ENCODE peak calls at places on chromosomes 3 and 15, in ten cellular contexts. One of them, this sample, is unnamed.

GRCh38 chr15:68650901-68651709 is 72.3 kb downstream of the CORO2B start:
- DNase-seq in neural progenitor cell: peak
- DNase-seq in activated CD8-positive, alpha-beta memory T cell treated with anti-CD3 and anti-CD28 coated beads for 48 hours: peak
- DNase-seq in AG08396: no peak
- DNase-seq in SK-N-MC: no peak
- DNase-seq in activated T-cell treated with anti-CD3 and anti-CD28 coated beads for 24 hours: peak
- DNase-seq in PC-9: no peak
- DNase-seq in H9: peak
- DNase-seq in astrocyte of the spinal cord: no peak
- DNase-seq in mesothelial cell of epicardium: peak
- DNase-seq in this sample: peak

GRCh38 chr3:176633511-176633910 is 563.8 kb downstream of the TBL1XR1 start:
- DNase-seq in neural progenitor cell: peak
- DNase-seq in activated CD8-positive, alpha-beta memory T cell treated with anti-CD3 and anti-CD28 coated beads for 48 hours: no peak
- DNase-seq in AG08396: no peak
- DNase-seq in SK-N-MC: no peak
- DNase-seq in activated T-cell treated with anti-CD3 and anti-CD28 coated beads for 24 hours: no peak
- DNase-seq in PC-9: no peak
- DNase-seq in H9: peak
- DNase-seq in astrocyte of the spinal cord: no peak
- DNase-seq in mesothelial cell of epicardium: no peak
- DNase-seq in this sample: no peak

GRCh38 chr3:167318996-167319615 is 61.0 kb downstream of the ZBBX start:
- DNase-seq in neural progenitor cell: no peak
- DNase-seq in activated CD8-positive, alpha-beta memory T cell treated with anti-CD3 and anti-CD28 coated beads for 48 hours: no peak
- DNase-seq in AG08396: no peak
- DNase-seq in SK-N-MC: no peak
- DNase-seq in activated T-cell treated with anti-CD3 and anti-CD28 coated beads for 24 hours: no peak
- DNase-seq in PC-9: no peak
- DNase-seq in H9: no peak
- DNase-seq in astrocyte of the spinal cord: no peak
- DNase-seq in mesothelial cell of epicardium: no peak
- DNase-seq in this sample: no peak

GRCh38 chr3:37072892-37073291 is 79.6 kb downstream of the MLH1 start:
- DNase-seq in neural progenitor cell: no peak
- DNase-seq in activated CD8-positive, alpha-beta memory T cell treated with anti-CD3 and anti-CD28 coated beads for 48 hours: no peak
- DNase-seq in AG08396: peak
- DNase-seq in SK-N-MC: peak
- DNase-seq in activated T-cell treated with anti-CD3 and anti-CD28 coated beads for 24 hours: no peak
- DNase-seq in PC-9: no peak
- DNase-seq in H9: no peak
- DNase-seq in astrocyte of the spinal cord: peak
- DNase-seq in mesothelial cell of epicardium: no peak
- DNase-seq in this sample: no peak

GRCh38 chr3:122416966-122417365 is 1.1 kb upstream of the WDR5B start:
- DNase-seq in neural progenitor cell: peak
- DNase-seq in activated CD8-positive, alpha-beta memory T cell treated with anti-CD3 and anti-CD28 coated beads for 48 hours: no peak
- DNase-seq in AG08396: no peak
- DNase-seq in SK-N-MC: no peak
- DNase-seq in activated T-cell treated with anti-CD3 and anti-CD28 coated beads for 24 hours: no peak
- DNase-seq in PC-9: no peak
- DNase-seq in H9: no peak
- DNase-seq in astrocyte of the spinal cord: peak
- DNase-seq in mesothelial cell of epicardium: no peak
- DNase-seq in this sample: no peak

GRCh38 chr3:24687646-24688045 is 193.0 kb upstream of the THRB start:
- DNase-seq in neural progenitor cell: no peak
- DNase-seq in activated CD8-positive, alpha-beta memory T cell treated with anti-CD3 and anti-CD28 coated beads for 48 hours: no peak
- DNase-seq in AG08396: no peak
- DNase-seq in SK-N-MC: no peak
- DNase-seq in activated T-cell treated with anti-CD3 and anti-CD28 coated beads for 24 hours: no peak
- DNase-seq in PC-9: no peak
- DNase-seq in H9: no peak
- DNase-seq in astrocyte of the spinal cord: no peak
- DNase-seq in mesothelial cell of epicardium: no peak
- DNase-seq in this sample: no peak

GRCh38 chr3:37897763-37898162 is 36.1 kb downstream of the CTDSPL start:
- DNase-seq in neural progenitor cell: no peak
- DNase-seq in activated CD8-positive, alpha-beta memory T cell treated with anti-CD3 and anti-CD28 coated beads for 48 hours: no peak
- DNase-seq in AG08396: no peak
- DNase-seq in SK-N-MC: no peak
- DNase-seq in activated T-cell treated with anti-CD3 and anti-CD28 coated beads for 24 hours: no peak
- DNase-seq in PC-9: no peak
- DNase-seq in H9: no peak
- DNase-seq in astrocyte of the spinal cord: no peak
- DNase-seq in mesothelial cell of epicardium: no peak
- DNase-seq in this sample: no peak

GRCh38 chr3:120126016-120126415 is 31.8 kb upstream of the GSK3B start:
- DNase-seq in neural progenitor cell: no peak
- DNase-seq in activated CD8-positive, alpha-beta memory T cell treated with anti-CD3 and anti-CD28 coated beads for 48 hours: no peak
- DNase-seq in AG08396: no peak
- DNase-seq in SK-N-MC: no peak
- DNase-seq in activated T-cell treated with anti-CD3 and anti-CD28 coated beads for 24 hours: no peak
- DNase-seq in PC-9: no peak
- DNase-seq in H9: no peak
- DNase-seq in astrocyte of the spinal cord: no peak
- DNase-seq in mesothelial cell of epicardium: no peak
- DNase-seq in this sample: no peak

GRCh38 chr15:48963524-48964113 is at the start of gene SHC4:
- DNase-seq in neural progenitor cell: peak
- DNase-seq in activated CD8-positive, alpha-beta memory T cell treated with anti-CD3 and anti-CD28 coated beads for 48 hours: no peak
- DNase-seq in AG08396: peak
- DNase-seq in SK-N-MC: peak
- DNase-seq in activated T-cell treated with anti-CD3 and anti-CD28 coated beads for 24 hours: no peak
- DNase-seq in PC-9: peak
- DNase-seq in H9: peak
- DNase-seq in astrocyte of the spinal cord: peak
- DNase-seq in mesothelial cell of epicardium: peak
- DNase-seq in this sample: peak

GRCh38 chr15:95668201-95668600 is 662.3 kb upstream of the NR2F2 start:
- DNase-seq in neural progenitor cell: no peak
- DNase-seq in activated CD8-positive, alpha-beta memory T cell treated with anti-CD3 and anti-CD28 coated beads for 48 hours: no peak
- DNase-seq in AG08396: no peak
- DNase-seq in SK-N-MC: no peak
- DNase-seq in activated T-cell treated with anti-CD3 and anti-CD28 coated beads for 24 hours: no peak
- DNase-seq in PC-9: no peak
- DNase-seq in H9: no peak
- DNase-seq in astrocyte of the spinal cord: no peak
- DNase-seq in mesothelial cell of epicardium: no peak
- DNase-seq in this sample: no peak

This sample was measured in SW480.